ENCODE peak calls at places on chromosomes 11 and 22, in seven cellular contexts. A, M, Q, H, P, S and J are unnamed samples.

GRCh38 chr11:125228425-125228824 is 63.9 kb downstream of the PKNOX2 start:
- DNase-seq in A (peak; percentile 77), M (no peak), Q (no peak), P (no peak), S (no peak), H (no peak), J (no peak)

GRCh38 chr11:120344302-120345004 is 8.2 kb downstream of the ARHGEF12 start:
- DNase-seq in A (no peak), H (peak; percentile 43), P (peak; percentile 72), Q (peak; percentile 38), S (no peak), M (no peak), J (no peak)

GRCh38 chr22:30301995-30302809 is 12.9 kb upstream of the CASTOR1 start:
- DNase-seq in M (peak; percentile 65), P (peak; percentile 73), Q (no peak), A (no peak), H (peak; percentile 59), S (no peak), J (peak; percentile 77)

GRCh38 chr22:43831561-43832392 is 19.7 kb upstream of the EFCAB6 start:
- DNase-seq in S (no peak), A (no peak), H (no peak), P (no peak), Q (no peak), M (no peak), J (no peak)

GRCh38 chr11:27213232-27213660 is 149.8 kb downstream of the CCDC34 start:
- DNase-seq in S (no peak), P (peak; percentile 97), A (no peak), M (no peak), H (peak; percentile 94), Q (no peak), J (peak; percentile 46)

GRCh38 chr11:35619754-35620640 is 1.7 kb downstream of the FJX1 start:
- DNase-seq in H (peak; percentile 45), P (peak; percentile 49), A (peak; percentile 92), M (peak; percentile 57), S (peak; percentile 77), Q (no peak), J (peak; percentile 60)

GRCh38 chr11:120179071-120179672 is 31.7 kb upstream of the OAF start:
- DNase-seq in M (peak; percentile 42), H (no peak), A (no peak), S (no peak), Q (no peak), P (peak; percentile 35), J (no peak)

GRCh38 chr22:42928969-42929837 is 72.1 kb upstream of the ARFGAP3 start:
- DNase-seq in Q (no peak), P (no peak), S (no peak), H (no peak), A (peak; percentile 24), M (peak; percentile 84), J (no peak)

GRCh38 chr22:42902875-42903510 is 45.9 kb upstream of the ARFGAP3 start:
- DNase-seq in M (no peak), S (no peak), A (peak; percentile 69), H (peak; percentile 87), Q (no peak), P (no peak), J (peak; percentile 54)

GRCh38 chr22:40533712-40534378 is 102.7 kb downstream of the MRTFA start:
- DNase-seq in A (no peak), Q (no peak), P (peak; percentile 84), H (peak; percentile 74), M (no peak), S (no peak), J (peak; percentile 42)

GRCh38 chr22:23282516-23282915 is 102.2 kb downstream of the BCR start:
- DNase-seq in P (no peak), A (no peak), H (no peak), Q (no peak), M (no peak), S (no peak), J (no peak)

GRCh38 chr22:46050916-46051614 is 74.1 kb upstream of the WNT7B start:
- DNase-seq in P (no peak), Q (no peak), M (peak; percentile 47), A (peak; percentile 35), H (no peak), S (no peak), J (no peak)

GRCh38 chr11:68347345-68347744 is 35.0 kb downstream of the LRP5 start:
- DNase-seq in S (no peak), Q (no peak), P (no peak), H (no peak), A (no peak), M (no peak), J (no peak)

GRCh38 chr11:68351450-68352275 is 39.3 kb downstream of the LRP5 start:
- DNase-seq in P (no peak), S (no peak), A (no peak), H (no peak), M (no peak), Q (no peak), J (no peak)

GRCh38 chr11:68350759-68351449 is 38.5 kb downstream of the LRP5 start:
- DNase-seq in S (no peak), Q (no peak), A (no peak), M (no peak), P (no peak), H (no peak), J (no peak)

GRCh38 chr11:68347841-68348240 is 35.5 kb downstream of the LRP5 start:
- DNase-seq in M (no peak), H (no peak), Q (no peak), P (no peak), S (no peak), A (no peak), J (no peak)

DNA sequence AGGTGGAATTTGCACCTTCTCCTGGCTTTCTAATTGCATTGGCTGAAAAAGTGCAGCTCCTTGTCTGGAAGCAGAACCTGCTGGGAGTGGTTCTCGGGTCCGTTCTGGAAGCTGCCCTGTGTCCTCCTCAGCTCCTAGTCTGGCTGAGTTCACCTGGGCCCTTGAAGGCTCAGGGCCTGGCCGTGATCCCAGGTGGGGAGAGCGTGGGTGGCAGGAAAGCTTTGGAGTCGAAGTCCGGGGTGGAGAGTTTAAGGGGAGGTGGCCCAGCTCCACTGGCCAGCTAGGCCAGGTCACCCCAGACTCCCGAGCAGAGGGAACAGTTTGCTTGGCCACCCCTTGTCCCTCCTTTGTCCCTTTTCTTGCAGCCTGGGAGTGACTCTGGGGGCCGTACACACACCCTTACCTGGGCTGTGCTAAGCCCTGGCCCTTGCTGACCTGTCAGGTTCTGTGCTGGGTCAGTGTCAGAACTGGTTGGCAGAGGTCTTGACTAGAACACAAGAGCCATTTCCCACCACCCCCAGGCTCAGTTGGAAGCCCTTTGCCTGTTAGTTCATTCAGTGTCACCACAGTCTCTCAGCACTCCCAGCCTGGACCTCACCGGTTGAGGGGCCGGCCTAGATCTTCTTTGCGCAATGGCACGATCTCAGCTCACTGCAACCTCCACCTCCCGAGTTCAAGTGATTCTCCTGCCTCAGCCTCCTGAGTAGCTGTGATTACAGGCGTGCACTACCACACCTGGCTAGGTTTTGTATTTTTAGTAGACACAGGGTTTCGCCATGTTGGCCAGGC is 37.3 kb downstream of the LRP5 start:
- DNase-seq in M (no peak), H (no peak), S (no peak), Q (no peak), A (no peak), P (no peak), J (no peak)
- H3K4me1 ChIP-seq in M (peaks cover 30% of the 10 kb centered on the region), H (peaks cover 12% of the 10 kb centered on the region), S (no peaks in the 10 kb centered on the region), Q (peaks cover 31% of the 10 kb centered on the region), A (no peaks in the 10 kb centered on the region), P (peaks cover 10% of the 10 kb centered on the region), J (no peaks in the 10 kb centered on the region)

GRCh38 chr11:9675691-9676090 is 11.8 kb downstream of the SWAP70 start:
- DNase-seq in H (no peak), M (no peak), S (no peak), A (peak; percentile 71), Q (no peak), P (no peak), J (no peak)

GRCh38 chr11:9678576-9678975 is 14.7 kb downstream of the SWAP70 start:
- DNase-seq in P (no peak), M (no peak), S (no peak), A (no peak), H (no peak), Q (no peak), J (no peak)

GRCh38 chr11:9680028-9680427 is 16.2 kb downstream of the SWAP70 start:
- DNase-seq in H (no peak), S (no peak), Q (no peak), P (no peak), M (no peak), A (no peak), J (no peak)

GRCh38 chr11:9681583-9682372 is 17.9 kb downstream of the SWAP70 start:
- DNase-seq in S (no peak), M (no peak), A (no peak), Q (no peak), P (no peak), H (no peak), J (no peak)

GRCh38 chr11:9677951-9678350 is 14.1 kb downstream of the SWAP70 start:
- DNase-seq in Q (no peak), S (no peak), A (no peak), H (no peak), M (no peak), P (no peak), J (no peak)
- H3K4me3 ChIP-seq in Q (no peak overlapping the region), S (no peak overlapping the region), A (no peak overlapping the region), H (no peak overlapping the region), M (no peak overlapping the region), P (no peak overlapping the region), J (no peak overlapping the region)

DNA sequence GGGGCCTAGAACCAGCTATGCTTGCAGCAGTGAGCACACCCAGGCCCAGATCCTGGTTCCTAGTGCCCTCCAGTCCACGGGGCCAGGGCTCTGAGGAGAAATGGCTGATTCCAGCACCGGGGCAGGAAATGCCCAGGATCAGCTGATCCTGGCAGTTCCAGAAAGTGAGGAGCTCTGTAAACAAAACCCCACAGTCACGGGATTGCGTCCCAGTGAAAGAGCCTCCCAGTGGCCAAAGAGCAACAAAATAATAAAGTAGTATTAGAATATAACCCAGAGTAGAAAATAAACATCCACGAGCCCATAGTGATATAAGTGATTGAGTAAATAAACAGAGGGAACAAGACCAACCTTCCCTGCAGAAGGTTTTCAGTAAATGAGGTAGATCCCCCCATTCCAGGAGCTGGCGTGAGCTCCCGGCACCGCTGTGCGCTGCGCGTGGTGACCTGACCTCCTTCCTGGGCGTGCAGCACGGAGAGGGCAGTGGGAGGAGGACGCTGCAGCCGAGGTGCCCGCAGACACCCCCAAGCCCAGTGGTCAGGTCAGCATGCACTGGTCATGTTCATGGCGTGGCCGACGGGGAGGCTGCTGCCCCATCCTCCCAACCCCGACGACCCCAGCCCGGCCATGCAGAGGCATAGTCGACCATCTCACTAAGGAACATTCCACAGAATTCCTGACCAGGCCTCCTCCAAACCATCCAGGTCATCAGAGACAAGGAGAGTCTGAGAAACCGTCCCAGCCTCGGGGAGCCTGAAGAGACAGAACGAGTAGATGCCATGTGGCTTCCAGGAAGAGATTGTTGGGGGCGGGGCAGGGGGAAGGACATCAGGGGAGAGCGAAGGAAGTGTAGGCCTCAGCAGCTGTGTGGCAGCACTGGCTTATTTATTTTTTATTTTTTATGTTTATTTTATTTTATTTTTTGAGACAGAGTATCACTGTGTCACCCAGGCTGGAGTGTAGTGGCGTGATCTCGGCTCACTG is 19.9 kb downstream of the PTDSS2 start:
- DNase-seq in H (peak; percentile 81), S (peak; percentile 35), M (peak; percentile 88), A (no peak), P (peak; percentile 47), Q (no peak), J (no peak)
- TF ChIP-seq CTCF in H (peak; percentile 46), S (no peak), M (peak; percentile 40), A (no peak), P (peak; percentile 24), Q (no peak), J (peak; percentile 39)

DNA sequence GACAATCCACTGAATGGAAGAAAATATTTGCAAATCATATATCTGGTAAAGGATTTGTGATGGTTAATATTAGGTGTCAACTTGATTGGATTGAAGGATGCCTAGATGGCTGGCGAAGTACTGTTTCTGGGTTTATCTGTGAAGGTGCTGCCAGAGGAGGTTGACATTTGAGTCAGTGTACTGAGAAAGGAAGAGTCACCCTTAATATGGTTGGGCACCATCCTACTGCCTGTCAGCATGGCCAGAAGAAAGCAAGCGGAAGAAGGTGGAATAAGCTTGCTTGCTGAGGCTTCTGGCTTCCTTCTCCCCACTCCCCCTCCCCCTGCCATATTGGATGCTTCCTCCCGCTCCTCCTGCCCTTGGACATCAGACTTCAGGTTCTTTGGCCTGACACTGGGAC is 101.9 kb downstream of the GAB2 start:
- DNase-seq in P (no peak), Q (no peak), H (no peak), A (no peak), M (no peak), S (no peak), J (no peak)
- H3K4me1 ChIP-seq in P (peaks cover 17% of the 10 kb centered on the region), Q (no peaks in the 10 kb centered on the region), H (peaks cover 15% of the 10 kb centered on the region), A (peaks cover 7% of the 10 kb centered on the region), M (peaks cover 50% of the 10 kb centered on the region), S (peaks cover 47% of the 10 kb centered on the region), J (peaks cover 13% of the 10 kb centered on the region)